ENCODE peak calls at places on chromosome 14, in nine cellular contexts. M is esophagus mucosa; J is RWPE2; L is effector memory CD8-positive, alpha-beta T cell; N is GM12878; R is HepG2; A is activated naive CD4-positive, alpha-beta T cell treated with anti-CD3 and anti-CD28 coated beads, Interleukin-2, amount 50 U/mL, for 72 hours; C is activated CD8-positive, alpha-beta T cell treated with anti-CD3 and anti-CD28 coated beads, Interleukin-2, amount 10 ng/mL, durations not matched to agents 7 days and 5 days; P is lower lobe of right lung. S is an unnamed sample.

GRCh38 chr14:92153581-92153980 is 31.8 kb downstream of the CPSF2 start:
- ATAC-seq in M (no peak), J (no peak), L (no peak), N (no peak), R (peak; percentile 72), A (no peak), C (no peak), P (peak; percentile 86), S (no peak)

GRCh38 chr14:28767851-28768548 is 1.4 kb downstream of the FOXG1 start:
- ATAC-seq in M (peak; percentile 22), J (no peak), L (no peak), N (no peak), R (peak; percentile 25), A (no peak), C (no peak), P (peak; percentile 30), S (no peak)

GRCh38 chr14:24913026-24913425 is 136.9 kb downstream of the STXBP6 start:
- ATAC-seq in M (no peak), J (no peak), L (no peak), N (no peak), R (no peak), A (no peak), C (no peak), P (no peak), S (no peak)

GRCh38 chr14:67668559-67668958 is 5.9 kb downstream of the VTI1B start:
- ATAC-seq in M (no peak), J (no peak), L (peak; percentile 85), N (peak; percentile 87), R (no peak), A (peak; percentile 46), C (no peak), P (no peak), S (peak; percentile 69)

GRCh38 chr14:39474416-39474911 is 42.2 kb upstream of the FBXO33 start:
- ATAC-seq in M (no peak), J (no peak), L (no peak), N (peak; percentile 98), R (peak; percentile 99), A (peak; percentile 83), C (no peak), P (no peak), S (peak; percentile 70)

GRCh38 chr14:89349196-89350008 is 67.6 kb downstream of the FOXN3 start:
- ATAC-seq in M (no peak), J (no peak), L (no peak), N (no peak), R (no peak), A (peak; percentile 50), C (peak; percentile 41), P (no peak), S (no peak)

GRCh38 chr14:21921453-21921852 is 247.8 kb upstream of the OR4E1 start:
- ATAC-seq in M (no peak), J (no peak), L (no peak), N (no peak), R (no peak), A (no peak), C (no peak), P (no peak), S (peak; percentile 32)

GRCh38 chr14:91258021-91258618 is 13.6 kb upstream of the GPR68 start:
- ATAC-seq in M (peak; percentile 78), J (peak; percentile 76), L (no peak), N (no peak), R (no peak), A (peak; percentile 31), C (no peak), P (peak; percentile 26), S (peak; percentile 53)

GRCh38 chr14:70018713-70019201 is 139.5 kb downstream of the SMOC1 start:
- ATAC-seq in M (peak; percentile 61), J (peak; percentile 20), L (no peak), N (peak; percentile 69), R (no peak), A (peak; percentile 35), C (peak; percentile 74), P (peak; percentile 72), S (peak; percentile 43)

GRCh38 chr14:56027916-56028637 is 90.1 kb upstream of the PELI2 start:
- ATAC-seq in M (no peak), J (no peak), L (no peak), N (no peak), R (no peak), A (no peak), C (no peak), P (no peak), S (no peak)

GRCh38 chr14:100587248-100587762 is at the start of gene BEGAIN:
- ATAC-seq in M (no peak), J (no peak), L (no peak), N (no peak), R (no peak), A (no peak), C (peak; percentile 6), P (no peak), S (no peak)

GRCh38 chr14:103724116-103724515 is 8.5 kb downstream of the ZFYVE21 start:
- ATAC-seq in M (peak; percentile 12), J (no peak), L (no peak), N (no peak), R (no peak), A (no peak), C (no peak), P (no peak), S (no peak)

GRCh38 chr14:94748667-94749347 is 21.1 kb downstream of the GSC start:
- ATAC-seq in M (no peak), J (peak; percentile 78), L (no peak), N (peak; percentile 86), R (peak; percentile 90), A (peak; percentile 53), C (no peak), P (no peak), S (peak; percentile 64)

GRCh38 chr14:96501746-96502620 is at the start of gene PAPOLA:
- ATAC-seq in M (peak; percentile 98), J (peak; percentile 89), L (peak; percentile 86), N (peak; percentile 92), R (peak; percentile 93), A (peak; percentile 95), C (peak; percentile 92), P (peak; percentile 99), S (peak; percentile 96)

S was measured in activated T-helper 17 cell treated with anti-CD3 and anti-CD28 coated beads, Interleukin-2, amount 50 U/mL, for 72 hours.